ENCODE peak calls at places on chromosome 22, in seven cellular contexts. One of them, this sample, is unnamed.

GRCh38 chr22:28718044-28718443 is 23.6 kb downstream of the CHEK2 start:
- DNase-seq in H1: no peak
- DNase-seq in HCT116: no peak
- DNase-seq in T47D: no peak
- DNase-seq in HepG2: no peak
- DNase-seq in SK-N-SH: no peak
- DNase-seq in GM12878: no peak
- DNase-seq in this sample: no peak

GRCh38 chr22:27792452-27793165 is 8.9 kb downstream of the MN1 start:
- DNase-seq in H1: no peak
- DNase-seq in HCT116: no peak
- DNase-seq in T47D: no peak
- DNase-seq in HepG2: no peak
- DNase-seq in SK-N-SH: no peak
- DNase-seq in GM12878: no peak
- DNase-seq in this sample: no peak

GRCh38 chr22:28978158-28978557 is 83.5 kb downstream of the C22orf31 start:
- DNase-seq in H1: no peak
- DNase-seq in HCT116: peak
- DNase-seq in T47D: no peak
- DNase-seq in HepG2: no peak
- DNase-seq in SK-N-SH: no peak
- DNase-seq in GM12878: no peak
- DNase-seq in this sample: no peak

GRCh38 chr22:30444632-30445437 is 19.3 kb downstream of the MTFP1 start:
- DNase-seq in H1: peak
- DNase-seq in HCT116: peak
- DNase-seq in T47D: peak
- DNase-seq in HepG2: peak
- DNase-seq in SK-N-SH: peak
- DNase-seq in GM12878: no peak
- DNase-seq in this sample: peak

GRCh38 chr22:30078320-30079311 is 1.6 kb upstream of the HORMAD2 start:
- DNase-seq in H1: no peak
- DNase-seq in HCT116: no peak
- DNase-seq in T47D: no peak
- DNase-seq in HepG2: no peak
- DNase-seq in SK-N-SH: no peak
- DNase-seq in GM12878: peak
- DNase-seq in this sample: no peak

GRCh38 chr22:32587449-32587848 is 112.8 kb downstream of the FBXO7 start:
- DNase-seq in H1: no peak
- DNase-seq in HCT116: no peak
- DNase-seq in T47D: no peak
- DNase-seq in HepG2: no peak
- DNase-seq in SK-N-SH: no peak
- DNase-seq in GM12878: no peak
- DNase-seq in this sample: no peak

GRCh38 chr22:28198692-28199091 is 279.6 kb upstream of the PITPNB start:
- DNase-seq in H1: no peak
- DNase-seq in HCT116: no peak
- DNase-seq in T47D: no peak
- DNase-seq in HepG2: no peak
- DNase-seq in SK-N-SH: no peak
- DNase-seq in GM12878: no peak
- DNase-seq in this sample: no peak

GRCh38 chr22:49095366-49095765 is 732.3 kb downstream of the BRD1 start:
- DNase-seq in H1: no peak
- DNase-seq in HCT116: no peak
- DNase-seq in T47D: no peak
- DNase-seq in HepG2: no peak
- DNase-seq in SK-N-SH: no peak
- DNase-seq in GM12878: no peak
- DNase-seq in this sample: no peak

GRCh38 chr22:41636467-41636866 is 15.4 kb downstream of the XRCC6 start:
- DNase-seq in H1: no peak
- DNase-seq in HCT116: no peak
- DNase-seq in T47D: no peak
- DNase-seq in HepG2: no peak
- DNase-seq in SK-N-SH: no peak
- DNase-seq in GM12878: no peak
- DNase-seq in this sample: no peak

GRCh38 chr22:47997052-47997568 is 1234.7 kb downstream of the TBC1D22A start:
- DNase-seq in H1: no peak
- DNase-seq in HCT116: no peak
- DNase-seq in T47D: no peak
- DNase-seq in HepG2: no peak
- DNase-seq in SK-N-SH: no peak
- DNase-seq in GM12878: no peak
- DNase-seq in this sample: no peak

GRCh38 chr22:21904250-21904789 is 36.9 kb upstream of the MAPK1 start:
- DNase-seq in H1: no peak
- DNase-seq in HCT116: no peak
- DNase-seq in T47D: no peak
- DNase-seq in HepG2: no peak
- DNase-seq in SK-N-SH: no peak
- DNase-seq in GM12878: no peak
- DNase-seq in this sample: peak

GRCh38 chr22:35510481-35510934 is 30.1 kb upstream of the RASD2 start:
- DNase-seq in H1: no peak
- DNase-seq in HCT116: no peak
- DNase-seq in T47D: no peak
- DNase-seq in HepG2: no peak
- DNase-seq in SK-N-SH: no peak
- DNase-seq in GM12878: no peak
- DNase-seq in this sample: no peak

GRCh38 chr22:17867160-17867785 is 93.0 kb upstream of the BID start:
- DNase-seq in H1: no peak
- DNase-seq in HCT116: no peak
- DNase-seq in T47D: no peak
- DNase-seq in HepG2: no peak
- DNase-seq in SK-N-SH: peak
- DNase-seq in GM12878: no peak
- DNase-seq in this sample: peak

DNA sequence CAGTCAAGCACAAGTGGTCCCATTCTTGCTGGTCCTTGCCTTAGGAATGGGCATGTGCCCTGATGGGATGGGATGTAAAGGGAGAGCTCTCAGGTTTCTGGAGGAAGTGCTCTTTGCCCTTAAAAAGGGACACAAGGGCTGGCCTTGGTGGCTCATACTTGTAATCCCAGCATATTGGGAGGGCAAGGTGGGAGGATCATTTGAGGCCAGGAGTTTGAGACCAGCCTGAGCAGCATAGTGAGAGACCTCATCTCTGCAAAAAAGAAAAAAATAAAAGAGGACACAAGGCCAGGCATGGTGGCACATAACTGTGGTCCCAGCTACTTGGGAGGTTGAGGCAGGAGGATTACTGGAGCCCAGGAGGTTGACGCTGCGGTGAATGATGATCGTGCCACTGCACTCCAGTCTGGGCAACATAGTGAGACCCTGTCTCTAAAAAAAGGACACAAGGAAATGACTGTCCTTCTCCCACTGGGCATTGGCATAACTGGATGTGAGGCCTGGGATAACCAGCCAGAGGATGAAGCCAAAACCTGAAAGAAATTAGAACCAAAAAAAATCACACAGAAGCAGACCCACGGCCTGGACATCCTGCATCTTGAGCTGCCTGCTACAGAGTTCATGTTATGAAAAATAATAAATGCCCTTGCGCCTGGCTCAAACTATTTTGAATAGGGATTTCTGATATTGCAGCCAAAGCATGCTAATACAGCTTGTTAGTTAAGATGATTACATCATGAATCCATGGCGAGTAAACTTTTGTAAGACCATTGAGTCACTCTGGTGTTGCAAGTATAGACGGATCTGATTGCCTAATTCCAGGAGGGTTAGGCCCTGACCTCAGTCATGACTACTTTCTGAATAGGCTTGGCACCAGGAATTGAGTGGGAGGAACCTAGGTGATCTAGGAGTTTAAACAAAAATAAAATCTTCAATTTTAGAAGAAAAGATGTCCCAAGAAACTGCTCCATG is 12.9 kb upstream of the CRKL start:
- DNase-seq in H1: no peak
- DNase-seq in HCT116: peak
- DNase-seq in T47D: peak
- DNase-seq in HepG2: peak
- DNase-seq in SK-N-SH: no peak
- DNase-seq in GM12878: no peak
- DNase-seq in this sample: peak
- TF ChIP-seq JUND in H1: no peak
- TF ChIP-seq JUND in HCT116: no peak
- TF ChIP-seq JUND in T47D: no peak
- TF ChIP-seq JUND in HepG2: no peak
- TF ChIP-seq JUND in SK-N-SH: peak
- TF ChIP-seq JUND in GM12878: no peak
- TF ChIP-seq JUND in this sample: peak

GRCh38 chr22:45975266-45976161 is 1.4 kb downstream of the WNT7B start:
- DNase-seq in H1: no peak
- DNase-seq in HCT116: no peak
- DNase-seq in T47D: peak
- DNase-seq in HepG2: no peak
- DNase-seq in SK-N-SH: peak
- DNase-seq in GM12878: no peak
- DNase-seq in this sample: no peak

GRCh38 chr22:45978275-45978713 is 1.3 kb upstream of the WNT7B start:
- DNase-seq in H1: no peak
- DNase-seq in HCT116: no peak
- DNase-seq in T47D: no peak
- DNase-seq in HepG2: no peak
- DNase-seq in SK-N-SH: no peak
- DNase-seq in GM12878: no peak
- DNase-seq in this sample: no peak

GRCh38 chr22:45977551-45978274 is 751 bp upstream of the WNT7B start:
- DNase-seq in H1: no peak
- DNase-seq in HCT116: no peak
- DNase-seq in T47D: peak
- DNase-seq in HepG2: no peak
- DNase-seq in SK-N-SH: peak
- DNase-seq in GM12878: no peak
- DNase-seq in this sample: no peak

GRCh38 chr22:45977003-45977395 is at the start of gene WNT7B:
- DNase-seq in H1: no peak
- DNase-seq in HCT116: peak
- DNase-seq in T47D: peak
- DNase-seq in HepG2: no peak
- DNase-seq in SK-N-SH: peak
- DNase-seq in GM12878: no peak
- DNase-seq in this sample: peak

GRCh38 chr22:45976351-45977002 is 485 bp downstream of the WNT7B start:
- DNase-seq in H1: no peak
- DNase-seq in HCT116: no peak
- DNase-seq in T47D: peak
- DNase-seq in HepG2: no peak
- DNase-seq in SK-N-SH: peak
- DNase-seq in GM12878: no peak
- DNase-seq in this sample: no peak
- TF ChIP-seq JUND in H1: no peak
- TF ChIP-seq JUND in HCT116: no peak
- TF ChIP-seq JUND in T47D: no peak
- TF ChIP-seq JUND in HepG2: no peak
- TF ChIP-seq JUND in SK-N-SH: no peak
- TF ChIP-seq JUND in GM12878: no peak
- TF ChIP-seq JUND in this sample: no peak

DNA sequence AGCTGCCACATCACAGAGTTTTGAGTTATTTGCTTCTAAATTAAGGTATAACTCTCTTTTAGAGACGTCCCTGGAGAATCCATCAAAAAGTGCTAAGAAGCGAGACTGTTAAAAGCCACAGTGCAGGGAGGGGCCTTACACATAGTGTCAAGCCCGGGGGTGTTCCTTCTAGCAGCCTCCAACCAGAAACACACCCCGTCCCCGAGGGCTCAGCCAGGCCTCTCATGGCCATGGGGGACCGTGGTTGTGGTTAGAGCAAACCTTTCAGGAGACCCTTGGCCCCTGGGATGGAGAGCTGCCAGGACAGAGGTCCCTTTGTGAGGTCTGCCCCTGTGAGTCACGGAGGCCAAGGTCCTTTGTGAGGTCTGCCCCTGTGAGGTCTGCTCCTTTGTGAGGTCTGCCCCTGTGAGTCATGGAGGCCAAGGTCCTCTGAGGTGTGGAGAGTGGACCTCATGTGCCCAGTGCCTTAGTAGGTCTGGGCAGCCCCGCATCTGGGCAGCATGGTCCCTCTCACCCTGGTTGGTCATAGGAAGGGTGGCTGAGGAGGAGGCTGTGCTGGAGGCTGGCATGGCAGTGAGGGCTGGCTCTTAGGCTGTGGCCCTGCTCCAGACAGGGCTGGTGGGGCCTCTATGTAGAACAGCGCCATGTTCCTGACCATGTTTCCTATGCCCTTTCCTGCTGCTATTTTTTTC is 5.4 kb downstream of the GNAZ start:
- DNase-seq in H1: no peak
- DNase-seq in HCT116: no peak
- DNase-seq in T47D: no peak
- DNase-seq in HepG2: peak
- DNase-seq in SK-N-SH: no peak
- DNase-seq in GM12878: no peak
- DNase-seq in this sample: no peak
- TF ChIP-seq JUND in H1: no peak
- TF ChIP-seq JUND in HCT116: no peak
- TF ChIP-seq JUND in T47D: no peak
- TF ChIP-seq JUND in HepG2: peak
- TF ChIP-seq JUND in SK-N-SH: no peak
- TF ChIP-seq JUND in GM12878: no peak
- TF ChIP-seq JUND in this sample: no peak

GRCh38 chr22:24925586-24926427 is 20.7 kb downstream of the LHFPL7 start:
- DNase-seq in H1: no peak
- DNase-seq in HCT116: no peak
- DNase-seq in T47D: no peak
- DNase-seq in HepG2: no peak
- DNase-seq in SK-N-SH: no peak
- DNase-seq in GM12878: no peak
- DNase-seq in this sample: no peak

GRCh38 chr22:24930678-24931077 is 15.8 kb downstream of the LHFPL7 start:
- DNase-seq in H1: no peak
- DNase-seq in HCT116: no peak
- DNase-seq in T47D: no peak
- DNase-seq in HepG2: no peak
- DNase-seq in SK-N-SH: no peak
- DNase-seq in GM12878: no peak
- DNase-seq in this sample: no peak

GRCh38 chr22:24926849-24927579 is 19.5 kb downstream of the LHFPL7 start:
- DNase-seq in H1: no peak
- DNase-seq in HCT116: no peak
- DNase-seq in T47D: peak
- DNase-seq in HepG2: no peak
- DNase-seq in SK-N-SH: no peak
- DNase-seq in GM12878: no peak
- DNase-seq in this sample: no peak

GRCh38 chr22:24928322-24928721 is 18.2 kb downstream of the LHFPL7 start:
- DNase-seq in H1: no peak
- DNase-seq in HCT116: no peak
- DNase-seq in T47D: no peak
- DNase-seq in HepG2: no peak
- DNase-seq in SK-N-SH: no peak
- DNase-seq in GM12878: no peak
- DNase-seq in this sample: no peak

DNA sequence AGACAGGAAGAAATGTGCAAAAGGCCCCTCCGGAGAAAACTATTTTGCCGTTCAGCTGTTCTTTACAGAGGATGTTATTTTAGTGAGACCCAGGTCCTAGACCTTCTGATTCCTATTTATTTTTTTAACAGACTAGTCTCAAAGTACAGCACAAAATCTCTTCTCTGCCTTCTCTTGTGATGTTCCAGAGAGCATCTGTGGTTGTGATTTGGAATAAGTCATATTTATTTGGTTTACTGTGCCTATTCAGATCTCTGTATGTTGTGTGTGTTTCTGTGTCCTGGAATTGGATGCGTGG is 20.1 kb downstream of the LHFPL7 start:
- DNase-seq in H1: no peak
- DNase-seq in HCT116: no peak
- DNase-seq in T47D: no peak
- DNase-seq in HepG2: no peak
- DNase-seq in SK-N-SH: no peak
- DNase-seq in GM12878: no peak
- DNase-seq in this sample: no peak
- TF ChIP-seq JUND in H1: no peak
- TF ChIP-seq JUND in HCT116: no peak
- TF ChIP-seq JUND in T47D: no peak
- TF ChIP-seq JUND in HepG2: no peak
- TF ChIP-seq JUND in SK-N-SH: no peak
- TF ChIP-seq JUND in GM12878: no peak
- TF ChIP-seq JUND in this sample: no peak